ENCODE peak calls at places on chromosomes 13 and 19, in nine cellular contexts. V is AG08395; G is T-cell; H is SW 1271; B is breast epithelium; P is CD8-positive, alpha-beta memory T cell; W is astrocyte of the hippocampus; A is DMS 273 treated with DMSO at 0.1 percent for 48 hours; T is body of pancreas. U is an unnamed sample.
A peak's percentile ranks its signal among the peaks of the same experiment; 100 is the strongest.

GRCh38 chr13:112685856-112686255 is 4.0 kb upstream of the ATP11A start:
- DNase-seq in V (no peak), G (no peak), H (no peak), B (no peak), P (no peak), W (no peak), A (no peak), T (peak; percentile 56), U (no peak)

GRCh38 chr13:113864303-113864890 is 521 bp upstream of the GAS6 start:
- DNase-seq in V (peak; percentile 54), G (no peak), H (no peak), B (peak; percentile 15), P (no peak), W (peak; percentile 37), A (no peak), T (no peak), U (no peak)

GRCh38 chr19:49058592-49058991 is 1.0 kb upstream of the CGB7 start:
- DNase-seq in V (peak; percentile 65), G (no peak), H (no peak), B (peak; percentile 63), P (no peak), W (peak; percentile 69), A (no peak), T (no peak), U (peak; percentile 51)

GRCh38 chr19:18590273-18591272 is 2.0 kb downstream of the REX1BD start:
- DNase-seq in V (no peak), G (no peak), H (peak; percentile 96), B (peak; percentile 82), P (no peak), W (peak; percentile 94), A (no peak), T (no peak), U (no peak)

GRCh38 chr19:49042177-49042576 is 1.5 kb upstream of the CGB5 start:
- DNase-seq in V (no peak), G (no peak), H (no peak), B (no peak), P (no peak), W (peak; percentile 80), A (no peak), T (no peak), U (no peak)

GRCh38 chr13:76944457-76944856 is 3.9 kb upstream of the ACOD1 start:
- DNase-seq in V (peak; percentile 66), G (no peak), H (no peak), B (no peak), P (no peak), W (peak; percentile 27), A (no peak), T (no peak), U (no peak)

GRCh38 chr13:27852491-27852890 is 60.2 kb downstream of the GSX1 start:
- DNase-seq in V (no peak), G (no peak), H (no peak), B (no peak), P (no peak), W (no peak), A (no peak), T (no peak), U (no peak)

GRCh38 chr13:95516021-95516420 is 36.5 kb upstream of the CLDN10 start:
- DNase-seq in V (no peak), G (no peak), H (no peak), B (no peak), P (no peak), W (no peak), A (no peak), T (no peak), U (no peak)

GRCh38 chr13:51019026-51019425 is 92.0 kb downstream of the C13orf42 start:
- DNase-seq in V (no peak), G (no peak), H (no peak), B (no peak), P (no peak), W (no peak), A (no peak), T (no peak), U (no peak)

GRCh38 chr13:34257980-34258379 is 440.0 kb downstream of the RFC3 start:
- DNase-seq in V (no peak), G (no peak), H (no peak), B (no peak), P (no peak), W (no peak), A (no peak), T (peak; percentile 5), U (no peak)

GRCh38 chr13:30191491-30192100 is 115.8 kb downstream of the KATNAL1 start:
- DNase-seq in V (peak; percentile 46), G (no peak), H (no peak), B (no peak), P (no peak), W (no peak), A (no peak), T (no peak), U (no peak)

GRCh38 chr19:10173527-10173926 is 21.2 kb downstream of the DNMT1 start:
- DNase-seq in V (no peak), G (no peak), H (no peak), B (no peak), P (no peak), W (peak; percentile 28), A (no peak), T (no peak), U (no peak)

GRCh38 chr19:48614436-48615144 is at the start of gene FAM83E:
- DNase-seq in V (no peak), G (no peak), H (no peak), B (no peak), P (no peak), W (peak; percentile 28), A (no peak), T (peak; percentile 70), U (peak; percentile 61)

GRCh38 chr19:50835785-50836542 is 2.6 kb upstream of the KLK15 start:
- DNase-seq in V (peak; percentile 76), G (peak; percentile 41), H (peak; percentile 64), B (peak; percentile 35), P (peak; percentile 52), W (peak; percentile 81), A (no peak), T (peak; percentile 90), U (peak; percentile 83)

GRCh38 chr13:40221131-40221459 is 445.3 kb downstream of the FOXO1 start:
- DNase-seq in V (no peak), G (no peak), H (no peak), B (peak; percentile 35), P (no peak), W (no peak), A (no peak), T (no peak), U (no peak)

GRCh38 chr19:36060430-36060829 is 5.7 kb downstream of the WDR62 start:
- DNase-seq in V (peak; percentile 69), G (no peak), H (no peak), B (no peak), P (no peak), W (peak; percentile 85), A (no peak), T (peak; percentile 16), U (no peak)

GRCh38 chr19:3361384-3362216 is 4.8 kb upstream of the NFIC start:
- DNase-seq in V (no peak), G (no peak), H (no peak), B (no peak), P (no peak), W (no peak), A (no peak), T (no peak), U (no peak)

U was measured in prostate gland.